ENCODE peak calls at places on chromosomes 13 and 19, in eight cellular contexts. H is right atrium auricular region, Q is uterus, G is right lobe of liver, J is ascending aorta, F is colonic mucosa, A is SK-N-SH, Y is HCT116. N is an unnamed sample.

GRCh38 chr13:31870511-31870910 is 131.2 kb downstream of the RXFP2 start:
- DNase-seq in G (peak), J (no peak), F (no peak), Y (no peak), H (no peak), A (no peak), Q (no peak), N (no peak)

GRCh38 chr13:95002968-95003813 is 290.8 kb upstream of the SOX21 start:
- DNase-seq in A (peak), J (no peak), F (no peak), G (no peak), Y (no peak), Q (no peak), H (no peak), N (no peak)

GRCh38 chr19:46493236-46494114 is 2.2 kb downstream of the PNMA8B start:
- DNase-seq in H (no peak), G (peak), J (no peak), A (peak), Q (no peak), Y (no peak), F (no peak), N (no peak)

GRCh38 chr13:49495783-49496762 is at the start of gene PHF11:
- DNase-seq in F (peak), J (peak), G (peak), Y (no peak), H (peak), A (peak), Q (peak), N (peak)

GRCh38 chr13:72622546-72622945 is 104.9 kb downstream of the MZT1 start:
- DNase-seq in A (no peak), Y (no peak), F (no peak), Q (no peak), H (no peak), J (no peak), G (no peak), N (no peak)

GRCh38 chr19:49133621-49134454 is 14.5 kb downstream of the PPFIA3 start:
- DNase-seq in Y (no peak), H (no peak), F (peak), A (peak), G (peak), J (no peak), Q (peak), N (no peak)

GRCh38 chr13:100625447-100625846 is 36.9 kb upstream of the GGACT start:
- DNase-seq in Q (no peak), F (no peak), J (no peak), A (no peak), G (no peak), Y (no peak), H (no peak), N (no peak)

GRCh38 chr19:50497030-50497420 is 14.0 kb downstream of the JOSD2 start:
- DNase-seq in G (no peak), J (no peak), Y (no peak), A (no peak), F (no peak), H (no peak), Q (no peak), N (no peak)

GRCh38 chr13:75736132-75736531 is 100.0 kb downstream of the LMO7 start:
- DNase-seq in H (no peak), F (no peak), A (no peak), J (no peak), Q (no peak), G (no peak), Y (no peak), N (no peak)

DNA sequence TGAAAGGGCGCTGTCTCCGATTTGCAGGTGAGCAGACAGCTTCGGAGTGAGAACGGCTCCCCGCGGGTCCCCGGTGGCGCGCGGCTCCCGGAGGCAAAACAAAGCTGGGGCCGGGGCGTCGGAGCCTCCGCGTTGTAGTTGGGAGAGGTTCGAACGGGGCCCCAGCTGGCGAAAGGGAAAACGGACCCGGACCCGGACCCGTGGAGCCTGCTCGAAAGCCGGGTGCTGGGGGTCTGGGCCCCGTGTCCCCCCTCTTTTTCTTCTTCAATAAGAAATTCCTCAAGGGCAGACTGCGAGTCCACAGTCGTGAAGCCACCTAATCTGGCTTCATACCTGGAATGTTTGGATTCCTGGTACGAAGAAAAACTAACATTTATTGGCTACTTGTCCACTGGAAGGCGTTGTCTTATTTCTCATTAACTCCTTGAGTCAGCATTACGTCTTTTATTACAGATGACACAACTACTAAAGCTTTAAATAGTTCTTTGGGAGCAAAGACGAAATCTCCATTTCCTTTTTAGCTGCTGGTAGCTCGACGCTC is 627 bp upstream of the MTIF3 start:
- DNase-seq in F (peak), Q (peak), A (peak), G (peak), H (no peak), J (no peak), Y (peak), N (no peak)
- H3K4me3 ChIP-seq in F (peak), Q (peak), A (peak), G (peak), H (peak), J (peak), Y (peak), N (peak)

GRCh38 chr19:13208131-13208963 is 58.1 kb downstream of the IER2 start:
- DNase-seq in A (no peak), F (peak), Q (peak), Y (no peak), J (no peak), G (no peak), H (no peak), N (no peak)

GRCh38 chr19:13209797-13210775 is 59.9 kb downstream of the IER2 start:
- DNase-seq in H (no peak), F (no peak), G (no peak), A (no peak), Q (no peak), Y (no peak), J (no peak), N (no peak)

GRCh38 chr19:13208964-13209796 is 59.0 kb downstream of the IER2 start:
- DNase-seq in Y (no peak), J (no peak), H (no peak), G (no peak), F (no peak), Q (peak), A (no peak), N (no peak)

GRCh38 chr19:13207237-13208130 is 57.3 kb downstream of the IER2 start:
- DNase-seq in A (no peak), Y (no peak), H (no peak), Q (peak), G (no peak), F (no peak), J (no peak), N (no peak)

DNA sequence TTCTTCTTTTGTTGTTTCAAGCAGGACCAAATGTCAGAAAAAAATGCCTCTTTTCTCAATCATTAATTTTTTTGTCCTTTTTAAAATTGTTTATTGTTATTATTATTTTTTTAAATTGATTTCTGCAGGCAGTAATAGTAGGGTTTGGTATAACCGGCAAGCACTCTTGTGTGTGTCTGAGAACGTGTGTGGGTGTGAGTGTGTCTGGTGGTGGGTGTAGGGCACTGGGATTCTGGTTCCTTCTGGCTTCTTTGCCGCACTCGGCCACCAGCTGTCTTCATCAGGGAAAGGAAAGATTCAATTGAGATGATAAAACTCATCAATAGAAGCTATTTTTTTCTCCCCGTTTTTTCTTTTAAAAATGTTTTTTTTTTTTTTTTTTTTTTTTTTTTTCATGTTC is 56.4 kb downstream of the IER2 start:
- DNase-seq in Y (no peak), G (no peak), J (no peak), F (no peak), Q (no peak), A (no peak), H (no peak), N (no peak)
- H3K4me3 ChIP-seq in Y (no peak), G (no peak), J (no peak), F (no peak), Q (no peak), A (no peak), H (no peak), N (no peak)

GRCh38 chr19:52785506-52785905 is 1.1 kb downstream of the ZNF600 start:
- DNase-seq in G (no peak), F (no peak), Q (no peak), J (no peak), Y (no peak), H (no peak), A (no peak), N (no peak)
- H3K4me3 ChIP-seq in G (no peak), F (peak), Q (no peak), J (peak), Y (peak), H (no peak), A (peak), N (no peak)

GRCh38 chr19:55289117-55289796 is 5.5 kb downstream of the BRSK1 start:
- DNase-seq in J (no peak), H (no peak), Q (no peak), A (peak), G (no peak), Y (no peak), F (no peak), N (no peak)

GRCh38 chr19:55283548-55284393 is at the start of gene BRSK1:
- DNase-seq in J (no peak), Y (peak), H (no peak), G (no peak), F (no peak), A (peak), Q (peak), N (no peak)

GRCh38 chr19:55287361-55288079 is 3.7 kb downstream of the BRSK1 start:
- DNase-seq in H (no peak), Q (no peak), Y (no peak), F (no peak), A (no peak), J (no peak), G (no peak), N (no peak)

GRCh38 chr19:55284405-55285058 is 735 bp downstream of the BRSK1 start:
- DNase-seq in Y (no peak), J (no peak), A (peak), Q (no peak), F (no peak), H (no peak), G (no peak), N (no peak)

GRCh38 chr19:55285225-55285890 is 1.6 kb downstream of the BRSK1 start:
- DNase-seq in G (no peak), Y (no peak), A (no peak), H (no peak), F (no peak), J (no peak), Q (no peak), N (no peak)
- H3K4me3 ChIP-seq in G (no peak), Y (peak), A (peak), H (peak), F (no peak), J (no peak), Q (no peak), N (peak)

DNA sequence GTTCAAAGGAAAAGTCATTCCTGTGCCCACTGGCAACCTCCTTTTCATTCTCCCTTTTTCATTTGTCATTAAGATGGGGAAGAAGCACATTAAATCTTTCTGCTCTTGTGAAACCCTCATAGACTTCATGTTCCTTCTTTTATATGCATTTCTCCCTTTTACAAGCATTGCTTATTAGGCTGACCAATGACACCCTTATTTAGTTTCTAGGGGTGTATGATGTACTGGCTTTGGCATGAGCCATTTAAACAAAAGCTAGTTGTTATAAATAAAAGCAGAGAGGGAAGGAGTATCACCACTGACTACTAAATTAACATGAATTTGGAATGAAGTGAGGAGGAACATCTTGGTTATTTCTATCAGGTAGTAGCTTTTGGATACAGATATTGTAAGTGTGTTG is 68.2 kb upstream of the PCDH9 start:
- DNase-seq in J (no peak), H (no peak), Y (no peak), G (no peak), A (no peak), Q (no peak), F (no peak), N (no peak)
- H3K4me3 ChIP-seq in J (no peak), H (no peak), Y (no peak), G (no peak), A (no peak), Q (no peak), F (no peak), N (no peak)

DNA sequence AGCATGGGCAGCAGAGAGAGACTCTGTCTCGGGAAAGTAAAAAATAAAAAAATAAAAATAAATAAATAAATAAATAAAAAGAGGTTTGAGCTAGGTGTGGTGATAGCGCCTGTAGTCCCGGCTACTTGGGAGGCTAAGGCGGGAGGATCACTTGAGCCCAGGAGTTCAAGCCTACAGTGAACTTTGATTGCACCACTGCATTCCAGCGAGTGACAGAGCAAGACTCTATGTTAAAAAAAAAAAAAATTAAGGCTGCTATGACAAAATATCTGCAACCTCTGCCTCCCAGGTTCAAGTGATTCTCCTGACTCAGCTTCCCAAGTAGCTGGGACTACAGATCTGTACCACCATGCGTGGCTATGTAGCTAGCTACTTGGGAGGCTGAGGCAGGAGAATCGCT is 3.2 kb upstream of the DENND1C start:
- DNase-seq in J (no peak), Q (no peak), F (no peak), A (no peak), Y (no peak), G (no peak), H (no peak), N (no peak)
- H3K4me3 ChIP-seq in J (no peak), Q (no peak), F (no peak), A (no peak), Y (no peak), G (no peak), H (no peak), N (no peak)

N was measured in NT2/D1.